ENCODE peak calls at places on chromosomes 5 and 9, in nine cellular contexts. S is left lung, M is IMR-90, A is HCT116, T is HepG2, Y is A549, V is pancreas, C is aorta, K is Panc1. Z is an unnamed sample. For H3K4me1, the result is how much of the 10 kb centered on the place peaks cover.

GRCh38 chr9:86788456-86788855 is 158.8 kb downstream of the GAS1 start:
- ATAC-seq in S (no peak), M (peak), A (no peak), T (no peak), Y (no peak), V (no peak), C (no peak), K (no peak), Z (no peak)

GRCh38 chr5:78467744-78468357 is 107.4 kb downstream of the SCAMP1 start:
- ATAC-seq in S (peak), M (peak), A (peak), T (peak), Y (peak), V (peak), C (no peak), K (peak), Z (peak)

GRCh38 chr5:23024470-23024869 is 171.3 kb upstream of the CDH12 start:
- ATAC-seq in S (no peak), M (no peak), A (no peak), T (no peak), Y (no peak), V (no peak), C (no peak), K (no peak), Z (no peak)

GRCh38 chr5:415928-416635 is 26.9 kb upstream of the EXOC3 start:
- ATAC-seq in S (no peak), M (no peak), A (no peak), T (peak), Y (peak), V (no peak), C (no peak), K (peak), Z (no peak)

GRCh38 chr9:4569101-4569500 is 78.8 kb downstream of the SLC1A1 start:
- ATAC-seq in S (no peak), M (no peak), A (no peak), T (no peak), Y (no peak), V (no peak), C (no peak), K (no peak), Z (no peak)

GRCh38 chr5:180623411-180623834 is 26.0 kb downstream of the FLT4 start:
- ATAC-seq in S (no peak), M (no peak), A (no peak), T (no peak), Y (no peak), V (no peak), C (no peak), K (no peak), Z (peak)

GRCh38 chr5:59592101-59592500 is 301.4 kb downstream of the PDE4D start:
- ATAC-seq in S (no peak), M (no peak), A (no peak), T (no peak), Y (no peak), V (no peak), C (no peak), K (no peak), Z (no peak)

GRCh38 chr9:7784472-7784871 is 15.1 kb downstream of the DMAC1 start:
- ATAC-seq in S (no peak), M (no peak), A (no peak), T (no peak), Y (no peak), V (no peak), C (no peak), K (no peak), Z (no peak)

GRCh38 chr9:89522261-89522978 is 24.5 kb upstream of the SEMA4D start:
- ATAC-seq in S (peak), M (no peak), A (no peak), T (no peak), Y (no peak), V (no peak), C (no peak), K (no peak), Z (no peak)

GRCh38 chr5:10307206-10308148 is at the start of gene CMBL:
- ATAC-seq in S (peak), M (peak), A (peak), T (peak), Y (peak), V (peak), C (peak), K (peak), Z (peak)

GRCh38 chr5:77316871-77317661 is 106.6 kb downstream of the PDE8B start:
- ATAC-seq in S (no peak), M (peak), A (no peak), T (no peak), Y (no peak), V (no peak), C (no peak), K (no peak), Z (no peak)

GRCh38 chr5:19018822-19019221 is 969.2 kb downstream of the CDH18 start:
- ATAC-seq in S (no peak), M (no peak), A (no peak), T (no peak), Y (no peak), V (no peak), C (no peak), K (peak), Z (no peak)

GRCh38 chr9:113875917-113876805 is at the start of gene ZNF618:
- ATAC-seq in S (peak), M (peak), A (peak), T (peak), Y (peak), V (peak), C (peak), K (peak), Z (peak)

GRCh38 chr9:113876806-113877236 is 712 bp downstream of the ZNF618 start:
- ATAC-seq in S (no peak), M (no peak), A (no peak), T (no peak), Y (no peak), V (no peak), C (no peak), K (no peak), Z (no peak)

GRCh38 chr9:113873926-113874325 is 2.2 kb upstream of the ZNF618 start:
- ATAC-seq in S (no peak), M (no peak), A (no peak), T (peak), Y (no peak), V (no peak), C (no peak), K (no peak), Z (no peak)

GRCh38 chr9:113873446-113873845 is 2.7 kb upstream of the ZNF618 start:
- ATAC-seq in S (no peak), M (no peak), A (no peak), T (no peak), Y (no peak), V (no peak), C (no peak), K (no peak), Z (no peak)

GRCh38 chr9:113875420-113875916 is 641 bp upstream of the ZNF618 start:
- ATAC-seq in S (no peak), M (no peak), A (no peak), T (no peak), Y (peak), V (no peak), C (no peak), K (no peak), Z (no peak)
- H3K4me1 ChIP-seq in S (under half), M (under half), A (under half), T (under half), Y (under half), V (under half), C (under half), K (under half), Z (under half)

GRCh38 chr5:134877159-134877558 is 3.0 kb downstream of the TXNDC15 start:
- ATAC-seq in S (no peak), M (no peak), A (no peak), T (no peak), Y (no peak), V (no peak), C (no peak), K (no peak), Z (no peak)

GRCh38 chr5:134873987-134874830 is at the start of gene TXNDC15:
- ATAC-seq in S (peak), M (peak), A (peak), T (peak), Y (peak), V (peak), C (peak), K (peak), Z (peak)

GRCh38 chr5:134878403-134878802 is 4.2 kb downstream of the TXNDC15 start:
- ATAC-seq in S (no peak), M (no peak), A (no peak), T (no peak), Y (no peak), V (no peak), C (no peak), K (no peak), Z (no peak)

GRCh38 chr5:134874831-134875655 is 872 bp downstream of the TXNDC15 start:
- ATAC-seq in S (peak), M (peak), A (peak), T (peak), Y (peak), V (peak), C (peak), K (peak), Z (peak)

DNA sequence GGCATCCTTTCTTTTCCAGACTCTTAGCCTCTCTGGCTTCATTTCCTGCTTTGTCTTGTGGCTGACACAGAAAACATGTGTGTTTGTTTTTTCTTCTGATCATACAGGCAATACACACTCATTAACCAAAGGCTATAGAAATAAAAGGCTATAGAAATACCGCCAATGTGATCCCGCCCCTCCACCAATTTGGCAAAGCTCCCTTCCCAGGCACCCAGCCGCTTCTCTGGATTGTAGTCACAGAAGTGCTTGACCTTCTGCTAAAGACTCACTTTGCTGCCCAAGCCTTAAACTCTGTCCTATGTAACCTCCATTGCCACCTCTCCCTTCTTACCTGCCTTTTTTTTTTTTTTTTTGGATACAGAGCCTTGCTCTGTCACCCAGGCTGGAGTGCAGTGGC is 5.3 kb downstream of the TXNDC15 start:
- ATAC-seq in S (no peak), M (no peak), A (no peak), T (no peak), Y (no peak), V (no peak), C (no peak), K (no peak), Z (no peak)
- H3K4me1 ChIP-seq in S (under half), M (under half), A (under half), T (under half), Y (under half), V (under half), C (under half), K (under half), Z (under half)

GRCh38 chr5:87276655-87277054 is 9.0 kb downstream of the RASA1 start:
- ATAC-seq in S (no peak), M (no peak), A (no peak), T (no peak), Y (no peak), V (no peak), C (no peak), K (no peak), Z (no peak)

GRCh38 chr5:87277279-87277835 is 9.7 kb downstream of the RASA1 start:
- ATAC-seq in S (no peak), M (peak), A (no peak), T (no peak), Y (no peak), V (no peak), C (no peak), K (no peak), Z (no peak)

GRCh38 chr5:87282254-87282653 is 14.6 kb downstream of the RASA1 start:
- ATAC-seq in S (no peak), M (no peak), A (no peak), T (no peak), Y (no peak), V (no peak), C (no peak), K (no peak), Z (no peak)
- H3K4me1 ChIP-seq in S (under half), M (under half), A (under half), T (under half), Y (under half), V (under half), C (under half), K (under half), Z (under half)

DNA sequence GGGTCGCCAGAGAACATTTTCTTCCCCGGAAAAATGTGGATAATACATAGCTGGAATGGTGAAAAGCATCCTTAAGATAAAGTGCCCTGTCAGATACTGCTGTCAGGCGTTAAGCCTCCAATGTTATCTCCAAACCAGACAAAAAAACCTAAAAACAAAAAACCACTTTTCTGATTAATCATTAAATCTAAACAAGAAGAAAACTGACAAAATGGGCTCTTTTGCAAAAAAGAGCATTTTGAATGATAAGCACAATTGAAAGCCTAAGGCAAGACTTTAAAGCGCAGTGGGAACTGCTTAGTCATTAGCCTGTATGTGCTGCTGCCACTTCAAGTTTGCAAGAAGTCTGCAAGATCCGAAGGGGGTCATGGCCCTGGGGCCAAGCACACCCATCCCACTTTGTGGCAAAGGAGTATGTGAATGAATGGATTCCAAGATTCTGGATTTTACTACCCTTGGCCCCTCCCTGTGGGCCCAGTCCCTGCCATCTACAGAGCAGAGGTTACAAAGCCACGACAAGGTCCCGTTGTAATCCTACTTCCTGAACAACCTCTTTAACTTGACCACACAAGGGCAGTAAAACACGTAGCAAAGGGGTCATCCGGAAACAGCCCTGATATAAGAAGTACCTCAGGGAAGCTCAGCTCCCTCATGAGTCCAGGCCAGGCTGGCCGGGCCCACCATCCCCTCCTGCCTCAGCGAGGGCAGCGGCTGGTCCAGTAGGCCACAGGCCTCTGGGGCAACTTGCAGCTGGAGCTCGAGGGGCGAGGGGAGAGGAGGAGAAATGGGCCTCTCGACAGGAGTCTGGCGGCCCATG is 29.7 kb downstream of the SHB start:
- ATAC-seq in S (peak), M (peak), A (peak), T (no peak), Y (peak), V (no peak), C (no peak), K (peak), Z (no peak)
- H3K4me1 ChIP-seq in S (half or more), M (half or more), A (half or more), T (half or more), Y (half or more), V (under half), C (under half), K (half or more), Z (under half)

GRCh38 chr5:135719428-135720063 is 114.9 kb upstream of the SLC25A48 start:
- ATAC-seq in S (peak), M (no peak), A (peak), T (no peak), Y (peak), V (no peak), C (peak), K (no peak), Z (peak)

GRCh38 chr5:135714126-135714894 is 120.2 kb upstream of the SLC25A48 start:
- ATAC-seq in S (no peak), M (no peak), A (no peak), T (no peak), Y (no peak), V (no peak), C (no peak), K (no peak), Z (no peak)

GRCh38 chr5:135718151-135718550 is 116.3 kb upstream of the SLC25A48 start:
- ATAC-seq in S (no peak), M (no peak), A (peak), T (no peak), Y (peak), V (no peak), C (no peak), K (no peak), Z (no peak)

GRCh38 chr5:135713516-135713915 is 120.9 kb upstream of the SLC25A48 start:
- ATAC-seq in S (no peak), M (no peak), A (no peak), T (no peak), Y (no peak), V (no peak), C (no peak), K (no peak), Z (no peak)

DNA sequence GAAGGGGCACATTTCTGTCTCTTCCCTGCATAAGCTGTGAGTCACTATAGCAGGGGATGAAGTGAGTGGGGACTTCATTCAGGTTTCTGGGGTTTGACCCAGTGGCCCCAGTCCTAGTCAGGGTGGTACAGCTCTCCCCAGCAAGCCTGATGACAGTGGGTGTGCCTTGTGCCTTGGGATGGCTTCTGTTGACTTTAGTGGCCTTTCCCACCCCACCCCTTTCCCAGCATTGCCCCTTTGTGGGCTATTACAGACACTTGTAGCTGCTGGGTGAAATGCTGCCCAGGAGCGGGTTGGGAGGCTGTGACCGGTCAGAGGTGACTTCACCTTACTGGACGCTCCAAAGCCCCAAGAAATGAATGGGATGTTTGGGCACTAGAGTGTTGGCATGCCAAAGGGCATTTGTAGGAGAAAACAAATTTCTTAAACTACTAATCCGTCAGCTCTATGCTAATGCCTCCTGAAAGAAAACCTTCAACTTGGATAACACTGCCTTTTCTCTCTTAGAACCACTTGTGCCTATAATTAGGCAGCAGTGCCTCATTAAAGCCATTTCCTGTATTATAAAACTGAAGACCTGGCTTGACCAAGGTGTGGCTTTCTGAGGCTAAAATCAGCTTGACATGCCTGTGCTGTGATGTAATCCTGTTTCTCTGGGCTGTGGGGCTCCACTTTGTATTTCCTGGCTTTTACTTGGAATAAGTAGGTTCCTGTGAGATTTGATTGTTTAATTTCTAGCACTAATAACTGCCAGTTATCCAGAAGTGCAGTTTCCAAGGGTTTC is 119.0 kb upstream of the SLC25A48 start:
- ATAC-seq in S (peak), M (no peak), A (no peak), T (no peak), Y (no peak), V (no peak), C (no peak), K (no peak), Z (no peak)
- H3K4me1 ChIP-seq in S (under half), M (under half), A (under half), T (under half), Y (under half), V (under half), C (under half), K (under half), Z (under half)